ENCODE peak calls at places on chromosomes 1 and 21, in five cellular contexts. J is BE2C, F is thoracic aorta, Q is esophagus muscularis mucosa, X is fibroblast of lung. E is an unnamed sample.

GRCh38 chr1:100835866-100836842 is 58.5 kb downstream of the EXTL2 start:
- DNase-seq in J (no peak), F (no peak), Q (no peak), X (no peak), E (no peak)

GRCh38 chr21:39325458-39325857 is 12.0 kb upstream of the BRWD1 start:
- DNase-seq in J (no peak), F (no peak), Q (no peak), X (no peak), E (no peak)

GRCh38 chr1:219555031-219555667 is 57.8 kb downstream of the ZC3H11B start:
- DNase-seq in J (no peak), F (no peak), Q (no peak), X (peak), E (no peak)

GRCh38 chr1:209248649-209249279 is 334.8 kb upstream of the CAMK1G start:
- DNase-seq in J (peak), F (no peak), Q (peak), X (peak), E (no peak)

GRCh38 chr1:203507227-203507626 is 13.3 kb downstream of the OPTC start:
- DNase-seq in J (no peak), F (no peak), Q (no peak), X (no peak), E (no peak)

GRCh38 chr1:184623404-184623803 is 131.3 kb downstream of the EDEM3 start:
- DNase-seq in J (no peak), F (no peak), Q (no peak), X (no peak), E (no peak)

GRCh38 chr1:9435854-9436253 is 103.4 kb upstream of the SLC25A33 start:
- DNase-seq in J (no peak), F (no peak), Q (no peak), X (no peak), E (no peak)

GRCh38 chr1:207833381-207833780 is 77.5 kb downstream of the CD34 start:
- DNase-seq in J (no peak), F (no peak), Q (no peak), X (no peak), E (no peak)

GRCh38 chr1:53580009-53580400 is 120.8 kb downstream of the DMRTB1 start:
- DNase-seq in J (no peak), F (no peak), Q (no peak), X (no peak), E (no peak)

GRCh38 chr1:192654607-192655389 is 18.9 kb downstream of the RGS13 start:
- DNase-seq in J (peak), F (no peak), Q (no peak), X (peak), E (no peak)

GRCh38 chr1:164719676-164720075 is 160.7 kb downstream of the PBX1 start:
- DNase-seq in J (no peak), F (no peak), Q (no peak), X (no peak), E (no peak)

GRCh38 chr1:150126811-150127210 is 22.9 kb upstream of the PLEKHO1 start:
- DNase-seq in J (no peak), F (no peak), Q (no peak), X (peak), E (no peak)

GRCh38 chr1:180229483-180230415 is at the start of gene LHX4:
- DNase-seq in J (peak), F (no peak), Q (no peak), X (peak), E (no peak)

GRCh38 chr21:25691931-25692330 is 42.8 kb downstream of the ATP5PF start:
- DNase-seq in J (no peak), F (no peak), Q (no peak), X (no peak), E (no peak)

GRCh38 chr1:115377411-115377810 is 39.4 kb upstream of the NGF start:
- DNase-seq in J (no peak), F (no peak), Q (no peak), X (peak), E (no peak)

GRCh38 chr21:33761104-33762036 is 119.1 kb downstream of the ITSN1 start:
- DNase-seq in J (no peak), F (no peak), Q (no peak), X (peak), E (peak)

GRCh38 chr1:18597159-18598042 is 33.2 kb upstream of the PAX7 start:
- DNase-seq in J (peak), F (no peak), Q (no peak), X (peak), E (no peak)

DNA sequence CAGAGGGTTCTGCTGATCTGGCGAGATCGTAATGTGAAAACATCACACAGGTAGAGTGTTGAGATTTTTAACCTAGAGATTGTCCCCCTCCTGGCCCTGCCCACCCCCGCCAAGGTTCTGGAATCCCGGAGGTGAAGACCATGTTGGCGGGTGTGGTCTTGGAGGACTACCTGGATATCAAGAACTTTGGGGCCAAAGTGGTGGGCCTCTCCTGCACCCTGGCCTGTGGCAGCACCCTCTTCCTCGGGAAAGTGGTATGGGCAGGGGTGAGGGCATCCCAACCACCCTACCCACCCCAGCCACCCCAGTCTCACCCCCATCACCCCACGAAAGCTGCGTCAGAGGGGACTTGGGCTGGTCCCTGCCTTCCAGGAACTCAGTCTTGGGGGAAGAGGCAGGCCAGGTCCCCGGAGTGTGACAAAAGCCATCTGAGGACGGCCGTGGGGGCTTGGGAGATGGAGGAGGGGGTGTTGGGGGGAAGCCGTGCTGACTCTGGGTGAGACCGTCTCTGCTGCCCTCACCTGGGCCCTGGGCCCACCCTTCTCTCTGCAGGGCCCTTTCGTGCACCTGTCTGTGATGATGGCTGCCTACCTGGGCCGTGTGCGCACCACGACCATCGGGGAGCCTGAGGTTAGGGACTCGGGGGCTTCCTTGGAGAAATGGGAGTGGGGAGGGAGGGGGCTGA is 4.4 kb downstream of the CLCNKB start:
- DNase-seq in J (no peak), F (no peak), Q (no peak), X (no peak), E (no peak)
- H3K4me3 ChIP-seq in J (no peak), F (peak), Q (peak), X (no peak), E (no peak)

GRCh38 chr1:8409107-8409506 is 91.2 kb downstream of the SLC45A1 start:
- DNase-seq in J (no peak), F (no peak), Q (no peak), X (peak), E (no peak)
- H3K4me3 ChIP-seq in J (no peak), F (peak), Q (peak), X (no peak), E (no peak)

GRCh38 chr1:223228201-223228600 is 85.2 kb upstream of the TLR5 start:
- DNase-seq in J (no peak), F (no peak), Q (no peak), X (no peak), E (no peak)
- H3K4me3 ChIP-seq in J (no peak), F (no peak), Q (no peak), X (no peak), E (no peak)

DNA sequence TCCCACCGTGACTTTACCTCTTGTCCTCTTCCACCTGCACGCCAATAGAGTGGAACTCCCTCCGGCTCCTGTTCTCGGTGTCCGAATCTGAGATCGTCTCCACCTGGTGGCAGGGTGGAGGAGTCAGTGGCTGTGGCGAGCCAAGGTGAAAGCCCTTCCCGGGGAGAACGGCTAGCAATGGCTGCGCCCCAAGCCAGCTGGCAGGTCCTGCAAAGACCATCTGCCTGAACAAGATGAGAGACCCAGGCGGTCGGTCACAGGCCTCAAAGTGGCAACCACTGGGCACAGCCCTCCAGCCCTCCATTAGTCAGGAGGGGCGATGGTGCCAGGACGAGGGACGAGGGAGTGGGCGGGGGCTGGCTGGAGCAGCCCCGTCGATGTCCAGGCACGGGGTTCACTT is 25.4 kb upstream of the SMIM12 start:
- DNase-seq in J (no peak), F (no peak), Q (no peak), X (no peak), E (no peak)
- H3K4me3 ChIP-seq in J (no peak), F (no peak), Q (peak), X (no peak), E (no peak)

GRCh38 chr1:154960446-154961136 is 991 bp downstream of the PYGO2 start:
- DNase-seq in J (no peak), F (no peak), Q (no peak), X (no peak), E (no peak)
- H3K4me3 ChIP-seq in J (peak), F (peak), Q (peak), X (peak), E (peak)

GRCh38 chr1:32702599-32703478 is at the start of gene SYNC:
- DNase-seq in J (no peak), F (peak), Q (no peak), X (peak), E (peak)
- H3K4me3 ChIP-seq in J (peak), F (peak), Q (peak), X (peak), E (peak)

GRCh38 chr21:45466330-45467220 is 61.6 kb downstream of the COL18A1 start:
- DNase-seq in J (no peak), F (no peak), Q (no peak), X (no peak), E (no peak)

GRCh38 chr21:45469273-45470086 is 64.5 kb downstream of the COL18A1 start:
- DNase-seq in J (no peak), F (no peak), Q (no peak), X (no peak), E (no peak)

GRCh38 chr21:45467221-45467779 is 62.3 kb downstream of the COL18A1 start:
- DNase-seq in J (no peak), F (no peak), Q (no peak), X (peak), E (no peak)

GRCh38 chr21:45468971-45469272 is 64.0 kb downstream of the COL18A1 start:
- DNase-seq in J (no peak), F (no peak), Q (no peak), X (no peak), E (no peak)

DNA sequence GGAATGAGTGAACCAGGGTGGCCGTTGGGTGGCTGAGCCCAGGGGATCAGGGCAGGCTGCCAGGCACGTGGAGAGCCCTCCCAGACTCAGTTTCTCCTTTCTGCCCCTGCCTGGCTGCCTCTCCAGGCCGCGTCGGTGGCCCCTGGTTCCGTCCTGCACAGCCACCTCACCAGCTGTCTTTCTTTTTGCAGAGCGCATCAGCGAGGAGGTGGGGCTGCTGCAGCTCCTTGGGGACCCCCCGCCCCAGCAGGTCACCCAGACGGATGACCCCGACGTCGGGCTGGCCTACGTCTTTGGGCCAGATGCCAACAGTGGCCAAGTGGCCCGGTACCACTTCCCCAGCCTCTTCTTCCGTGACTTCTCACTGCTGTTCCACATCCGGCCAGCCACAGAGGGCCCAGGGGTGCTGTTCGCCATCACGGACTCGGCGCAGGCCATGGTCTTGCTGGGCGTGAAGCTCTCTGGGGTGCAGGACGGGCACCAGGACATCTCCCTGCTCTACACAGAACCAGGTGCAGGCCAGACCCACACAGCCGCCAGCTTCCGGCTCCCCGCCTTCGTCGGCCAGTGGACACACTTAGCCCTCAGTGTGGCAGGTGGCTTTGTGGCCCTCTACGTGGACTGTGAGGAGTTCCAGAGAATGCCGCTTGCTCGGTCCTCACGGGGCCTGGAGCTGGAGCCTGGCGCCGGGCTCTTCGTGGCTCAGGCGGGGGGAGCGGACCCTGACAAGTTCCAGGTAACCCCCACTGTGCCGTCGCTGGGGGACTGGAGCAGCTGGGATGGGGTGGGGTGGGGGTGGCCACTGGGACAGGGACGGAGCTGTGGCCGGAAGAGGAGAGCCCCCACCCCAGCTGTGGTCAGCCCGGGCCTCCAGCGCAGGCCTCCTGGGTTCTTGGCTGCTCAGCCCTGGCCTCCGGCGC is 63.3 kb downstream of the COL18A1 start:
- DNase-seq in J (no peak), F (no peak), Q (no peak), X (no peak), E (no peak)
- H3K4me3 ChIP-seq in J (no peak), F (no peak), Q (no peak), X (no peak), E (no peak)

GRCh38 chr1:41917051-41917530 is 1.6 kb downstream of the HIVEP3 start:
- DNase-seq in J (no peak), F (no peak), Q (peak), X (no peak), E (no peak)
- H3K4me3 ChIP-seq in J (peak), F (peak), Q (peak), X (peak), E (peak)

E was measured in AG04449.